ENCODE peak calls at places on chromosomes 2 and 18, in nine cellular contexts. One of them, this sample, is unnamed.

GRCh38 chr2:29603341-29603740 is 318.0 kb downstream of the ALK start:
- DNase-seq in cerebellum: no peak
- DNase-seq in astrocyte of the spinal cord: no peak
- DNase-seq in LoVo: no peak
- DNase-seq in PC-3: no peak
- DNase-seq in GM03348: no peak
- DNase-seq in NCI-H1092 treated with DMSO at 0.1 percent for 48 hours: no peak
- DNase-seq in HEK293T: no peak
- DNase-seq in thoracic aorta: no peak
- DNase-seq in this sample: no peak

GRCh38 chr2:48844418-48845155 is 89.1 kb upstream of the LHCGR start:
- DNase-seq in astrocyte of the spinal cord: peak; percentile 57
- DNase-seq in HEK293T: no peak
- DNase-seq in NCI-H1092 treated with DMSO at 0.1 percent for 48 hours: no peak
- DNase-seq in cerebellum: no peak
- DNase-seq in thoracic aorta: no peak
- DNase-seq in GM03348: no peak
- DNase-seq in LoVo: no peak
- DNase-seq in PC-3: no peak
- DNase-seq in this sample: no peak

GRCh38 chr2:8876628-8877027 is 39.2 kb upstream of the KIDINS220 start:
- DNase-seq in NCI-H1092 treated with DMSO at 0.1 percent for 48 hours: no peak
- DNase-seq in LoVo: no peak
- DNase-seq in GM03348: no peak
- DNase-seq in thoracic aorta: no peak
- DNase-seq in HEK293T: no peak
- DNase-seq in astrocyte of the spinal cord: no peak
- DNase-seq in cerebellum: no peak
- DNase-seq in PC-3: no peak
- DNase-seq in this sample: no peak

GRCh38 chr2:156708051-156708450 is 271.9 kb downstream of the GPD2 start:
- DNase-seq in GM03348: no peak
- DNase-seq in LoVo: peak; percentile 10
- DNase-seq in thoracic aorta: no peak
- DNase-seq in cerebellum: no peak
- DNase-seq in PC-3: peak; percentile 82
- DNase-seq in HEK293T: no peak
- DNase-seq in astrocyte of the spinal cord: no peak
- DNase-seq in NCI-H1092 treated with DMSO at 0.1 percent for 48 hours: no peak
- DNase-seq in this sample: no peak

GRCh38 chr2:235046561-235046960 is 94.7 kb downstream of the SH3BP4 start:
- DNase-seq in HEK293T: no peak
- DNase-seq in LoVo: no peak
- DNase-seq in NCI-H1092 treated with DMSO at 0.1 percent for 48 hours: no peak
- DNase-seq in PC-3: no peak
- DNase-seq in cerebellum: no peak
- DNase-seq in thoracic aorta: no peak
- DNase-seq in GM03348: no peak
- DNase-seq in astrocyte of the spinal cord: no peak
- DNase-seq in this sample: no peak

GRCh38 chr2:188524519-188525113 is 232.9 kb downstream of the GULP1 start:
- DNase-seq in LoVo: peak; percentile 46
- DNase-seq in NCI-H1092 treated with DMSO at 0.1 percent for 48 hours: peak; percentile 29
- DNase-seq in astrocyte of the spinal cord: peak; percentile 85
- DNase-seq in HEK293T: peak; percentile 19
- DNase-seq in PC-3: peak; percentile 75
- DNase-seq in GM03348: peak; percentile 58
- DNase-seq in thoracic aorta: no peak
- DNase-seq in cerebellum: peak; percentile 2
- DNase-seq in this sample: no peak

GRCh38 chr2:191927319-191927867 is 80.5 kb upstream of the CAVIN2 start:
- DNase-seq in HEK293T: no peak
- DNase-seq in NCI-H1092 treated with DMSO at 0.1 percent for 48 hours: peak; percentile 71
- DNase-seq in astrocyte of the spinal cord: peak; percentile 95
- DNase-seq in PC-3: peak; percentile 55
- DNase-seq in LoVo: peak; percentile 74
- DNase-seq in GM03348: peak; percentile 42
- DNase-seq in cerebellum: peak; percentile 58
- DNase-seq in thoracic aorta: peak; percentile 80
- DNase-seq in this sample: peak; percentile 55

GRCh38 chr2:196076778-196077568 is 8.3 kb upstream of the DNAH7 start:
- DNase-seq in PC-3: no peak
- DNase-seq in HEK293T: no peak
- DNase-seq in NCI-H1092 treated with DMSO at 0.1 percent for 48 hours: no peak
- DNase-seq in GM03348: no peak
- DNase-seq in thoracic aorta: no peak
- DNase-seq in LoVo: no peak
- DNase-seq in astrocyte of the spinal cord: no peak
- DNase-seq in cerebellum: no peak
- DNase-seq in this sample: no peak

GRCh38 chr2:237201461-237202287 is 116.0 kb downstream of the COPS8 start:
- DNase-seq in HEK293T: no peak
- DNase-seq in LoVo: peak; percentile 52
- DNase-seq in GM03348: peak; percentile 83
- DNase-seq in PC-3: peak; percentile 96
- DNase-seq in NCI-H1092 treated with DMSO at 0.1 percent for 48 hours: no peak
- DNase-seq in astrocyte of the spinal cord: peak; percentile 99
- DNase-seq in cerebellum: no peak
- DNase-seq in thoracic aorta: no peak
- DNase-seq in this sample: peak; percentile 79

GRCh38 chr2:128091691-128092050 is 671 bp downstream of the UGGT1 start:
- DNase-seq in astrocyte of the spinal cord: peak; percentile 38
- DNase-seq in LoVo: peak; percentile 6
- DNase-seq in NCI-H1092 treated with DMSO at 0.1 percent for 48 hours: no peak
- DNase-seq in cerebellum: no peak
- DNase-seq in thoracic aorta: no peak
- DNase-seq in HEK293T: no peak
- DNase-seq in PC-3: peak; percentile 14
- DNase-seq in GM03348: peak; percentile 21
- DNase-seq in this sample: no peak

GRCh38 chr18:73774836-73775509 is 372.7 kb downstream of the FBXO15 start:
- DNase-seq in cerebellum: peak; percentile 3
- DNase-seq in astrocyte of the spinal cord: no peak
- DNase-seq in PC-3: peak; percentile 80
- DNase-seq in HEK293T: no peak
- DNase-seq in GM03348: no peak
- DNase-seq in LoVo: no peak
- DNase-seq in thoracic aorta: no peak
- DNase-seq in NCI-H1092 treated with DMSO at 0.1 percent for 48 hours: peak; percentile 33
- DNase-seq in this sample: no peak

GRCh38 chr2:158511706-158512105 is 55.0 kb downstream of the PKP4 start:
- DNase-seq in cerebellum: no peak
- DNase-seq in thoracic aorta: no peak
- DNase-seq in HEK293T: no peak
- DNase-seq in NCI-H1092 treated with DMSO at 0.1 percent for 48 hours: no peak
- DNase-seq in astrocyte of the spinal cord: no peak
- DNase-seq in LoVo: no peak
- DNase-seq in PC-3: no peak
- DNase-seq in GM03348: no peak
- DNase-seq in this sample: no peak

GRCh38 chr2:59314367-59314766 is 1073.2 kb upstream of the FANCL start:
- DNase-seq in NCI-H1092 treated with DMSO at 0.1 percent for 48 hours: no peak
- DNase-seq in thoracic aorta: no peak
- DNase-seq in GM03348: no peak
- DNase-seq in HEK293T: no peak
- DNase-seq in cerebellum: no peak
- DNase-seq in LoVo: no peak
- DNase-seq in astrocyte of the spinal cord: no peak
- DNase-seq in PC-3: no peak
- DNase-seq in this sample: no peak

GRCh38 chr2:31049264-31049663 is 89.0 kb downstream of the GALNT14 start:
- DNase-seq in PC-3: no peak
- DNase-seq in LoVo: no peak
- DNase-seq in astrocyte of the spinal cord: no peak
- DNase-seq in NCI-H1092 treated with DMSO at 0.1 percent for 48 hours: no peak
- DNase-seq in HEK293T: no peak
- DNase-seq in cerebellum: no peak
- DNase-seq in thoracic aorta: no peak
- DNase-seq in GM03348: no peak
- DNase-seq in this sample: no peak

GRCh38 chr18:9333441-9334350 is 877 bp upstream of the TWSG1 start:
- DNase-seq in astrocyte of the spinal cord: no peak
- DNase-seq in NCI-H1092 treated with DMSO at 0.1 percent for 48 hours: no peak
- DNase-seq in LoVo: no peak
- DNase-seq in GM03348: no peak
- DNase-seq in HEK293T: peak; percentile 18
- DNase-seq in cerebellum: no peak
- DNase-seq in PC-3: no peak
- DNase-seq in thoracic aorta: no peak
- DNase-seq in this sample: no peak

GRCh38 chr18:48100712-48101165 is 170.3 kb upstream of the SMAD2 start:
- DNase-seq in cerebellum: no peak
- DNase-seq in LoVo: no peak
- DNase-seq in HEK293T: peak; percentile 20
- DNase-seq in NCI-H1092 treated with DMSO at 0.1 percent for 48 hours: peak; percentile 16
- DNase-seq in GM03348: no peak
- DNase-seq in astrocyte of the spinal cord: no peak
- DNase-seq in PC-3: no peak
- DNase-seq in thoracic aorta: no peak
- DNase-seq in this sample: no peak

GRCh38 chr2:6372317-6372903 is 493.3 kb downstream of the CMPK2 start:
- DNase-seq in PC-3: no peak
- DNase-seq in cerebellum: no peak
- DNase-seq in astrocyte of the spinal cord: peak; percentile 85
- DNase-seq in LoVo: peak; percentile 1
- DNase-seq in GM03348: peak; percentile 49
- DNase-seq in HEK293T: no peak
- DNase-seq in NCI-H1092 treated with DMSO at 0.1 percent for 48 hours: no peak
- DNase-seq in thoracic aorta: no peak
- DNase-seq in this sample: no peak

GRCh38 chr2:127145255-127145899 is 38.4 kb upstream of the BIN1 start:
- DNase-seq in PC-3: peak; percentile 37
- DNase-seq in thoracic aorta: no peak
- DNase-seq in astrocyte of the spinal cord: peak; percentile 33
- DNase-seq in NCI-H1092 treated with DMSO at 0.1 percent for 48 hours: no peak
- DNase-seq in LoVo: no peak
- DNase-seq in cerebellum: no peak
- DNase-seq in HEK293T: no peak
- DNase-seq in GM03348: peak; percentile 45
- DNase-seq in this sample: no peak

GRCh38 chr18:34122724-34123334 is 101.9 kb downstream of the NOL4 start:
- DNase-seq in astrocyte of the spinal cord: peak; percentile 64
- DNase-seq in LoVo: peak; percentile 65
- DNase-seq in thoracic aorta: no peak
- DNase-seq in HEK293T: peak; percentile 66
- DNase-seq in GM03348: peak; percentile 55
- DNase-seq in NCI-H1092 treated with DMSO at 0.1 percent for 48 hours: peak; percentile 86
- DNase-seq in cerebellum: peak; percentile 48
- DNase-seq in PC-3: peak; percentile 67
- DNase-seq in this sample: peak; percentile 0

GRCh38 chr2:65800998-65801397 is 368.6 kb upstream of the SPRED2 start:
- DNase-seq in NCI-H1092 treated with DMSO at 0.1 percent for 48 hours: no peak
- DNase-seq in astrocyte of the spinal cord: peak; percentile 3
- DNase-seq in HEK293T: peak; percentile 30
- DNase-seq in GM03348: peak; percentile 34
- DNase-seq in PC-3: peak; percentile 36
- DNase-seq in thoracic aorta: no peak
- DNase-seq in cerebellum: no peak
- DNase-seq in LoVo: no peak
- DNase-seq in this sample: peak; percentile 6

GRCh38 chr2:219125225-219125885 is 35.3 kb downstream of the NHEJ1 start:
- DNase-seq in LoVo: peak; percentile 68
- DNase-seq in cerebellum: no peak
- DNase-seq in PC-3: peak; percentile 94
- DNase-seq in HEK293T: no peak
- DNase-seq in astrocyte of the spinal cord: peak; percentile 97
- DNase-seq in thoracic aorta: no peak
- DNase-seq in GM03348: peak; percentile 81
- DNase-seq in NCI-H1092 treated with DMSO at 0.1 percent for 48 hours: no peak
- DNase-seq in this sample: peak; percentile 89